ENCODE peak calls at places on chromosome 1, in four cellular contexts. I, F, U and L are unnamed samples.

GRCh38 chr1:54517536-54517935 is 30.5 kb upstream of the ACOT11 start:
- DNase-seq in I (no peak), U (no peak), F (no peak), L (no peak)

GRCh38 chr1:17170571-17170970 is 34.4 kb upstream of the PADI1 start:
- DNase-seq in U (peak), F (peak), I (no peak), L (no peak)

GRCh38 chr1:23996700-23997229 is 16.6 kb upstream of the SRSF10 start:
- DNase-seq in U (no peak), I (no peak), F (no peak), L (no peak)

GRCh38 chr1:55311057-55311631 is 96.0 kb upstream of the USP24 start:
- DNase-seq in F (peak), I (no peak), U (peak), L (no peak)

GRCh38 chr1:91916046-91916445 is 30.1 kb upstream of the TGFBR3 start:
- DNase-seq in F (no peak), I (no peak), U (no peak), L (no peak)

GRCh38 chr1:17922833-17923232 is 167.7 kb downstream of the ACTL8 start:
- DNase-seq in I (no peak), F (peak), U (peak), L (peak)

GRCh38 chr1:171467626-171468025 is 17.7 kb upstream of the PRRC2C start:
- DNase-seq in U (no peak), F (no peak), I (no peak), L (no peak)

GRCh38 chr1:36114371-36114770 is 10.7 kb downstream of the COL8A2 start:
- DNase-seq in U (no peak), F (no peak), I (no peak), L (no peak)

GRCh38 chr1:90924982-90925381 is 96.9 kb downstream of the ZNF644 start:
- DNase-seq in I (peak), F (peak), U (no peak), L (no peak)

GRCh38 chr1:51372561-51372960 is 42.2 kb upstream of the TTC39A start:
- DNase-seq in U (no peak), F (no peak), I (no peak), L (no peak)

GRCh38 chr1:119549719-119550141 is 42.7 kb downstream of the HSD3B1 start:
- DNase-seq in I (peak), F (peak), U (peak), L (peak)

GRCh38 chr1:82994866-82995370 is 1004.0 kb downstream of the TTLL7 start:
- DNase-seq in U (peak), I (no peak), F (no peak), L (no peak)

GRCh38 chr1:197967066-197967465 is 49.9 kb downstream of the LHX9 start:
- DNase-seq in U (no peak), I (no peak), F (no peak), L (no peak)

GRCh38 chr1:160032165-160032827 is 506 bp upstream of the PIGM start:
- DNase-seq in F (no peak), I (no peak), U (no peak), L (no peak)

GRCh38 chr1:67655581-67655980 is 29.4 kb upstream of the GADD45A start:
- DNase-seq in I (no peak), U (no peak), F (no peak), L (no peak)

GRCh38 chr1:213615226-213615881 is 372.4 kb upstream of the PROX1 start:
- DNase-seq in F (no peak), I (no peak), U (no peak), L (no peak)

GRCh38 chr1:66450043-66450514 is 83.9 kb upstream of the SGIP1 start:
- DNase-seq in F (no peak), U (peak), I (no peak), L (no peak)

GRCh38 chr1:9823943-9824701 is at the start of gene CLSTN1:
- DNase-seq in F (peak), I (peak), U (peak), L (peak)

GRCh38 chr1:9822897-9823692 is 670 bp downstream of the CLSTN1 start:
- DNase-seq in U (peak), F (peak), I (no peak), L (no peak)

GRCh38 chr1:9822490-9822889 is 1.3 kb downstream of the CLSTN1 start:
- DNase-seq in U (peak), F (peak), I (no peak), L (no peak)

GRCh38 chr1:9823693-9823942 is 147 bp downstream of the CLSTN1 start:
- DNase-seq in I (no peak), F (no peak), U (no peak), L (no peak)

DNA sequence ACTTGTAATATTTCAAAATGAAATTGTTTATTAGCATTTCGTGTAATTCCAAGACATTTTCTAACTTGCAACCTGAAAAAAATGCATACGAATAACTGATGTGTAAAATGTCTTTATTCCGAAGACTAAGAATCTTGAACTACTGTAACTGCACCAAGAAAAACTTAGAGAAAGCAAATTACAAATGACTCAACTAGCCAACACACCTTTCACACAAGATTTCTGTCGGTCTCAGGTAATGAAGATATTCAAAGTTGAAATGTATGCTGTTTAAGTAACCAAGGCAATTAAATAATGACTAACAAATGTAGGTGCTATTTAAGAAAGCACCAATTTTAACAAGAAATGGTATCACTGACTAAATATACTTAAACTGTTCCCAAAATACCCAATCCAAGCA is 2.1 kb downstream of the CLSTN1 start:
- DNase-seq in F (no peak), U (no peak), I (no peak), L (no peak)
- H3K4me3 ChIP-seq in F (no peak), U (no peak), I (no peak), L (no peak)

DNA sequence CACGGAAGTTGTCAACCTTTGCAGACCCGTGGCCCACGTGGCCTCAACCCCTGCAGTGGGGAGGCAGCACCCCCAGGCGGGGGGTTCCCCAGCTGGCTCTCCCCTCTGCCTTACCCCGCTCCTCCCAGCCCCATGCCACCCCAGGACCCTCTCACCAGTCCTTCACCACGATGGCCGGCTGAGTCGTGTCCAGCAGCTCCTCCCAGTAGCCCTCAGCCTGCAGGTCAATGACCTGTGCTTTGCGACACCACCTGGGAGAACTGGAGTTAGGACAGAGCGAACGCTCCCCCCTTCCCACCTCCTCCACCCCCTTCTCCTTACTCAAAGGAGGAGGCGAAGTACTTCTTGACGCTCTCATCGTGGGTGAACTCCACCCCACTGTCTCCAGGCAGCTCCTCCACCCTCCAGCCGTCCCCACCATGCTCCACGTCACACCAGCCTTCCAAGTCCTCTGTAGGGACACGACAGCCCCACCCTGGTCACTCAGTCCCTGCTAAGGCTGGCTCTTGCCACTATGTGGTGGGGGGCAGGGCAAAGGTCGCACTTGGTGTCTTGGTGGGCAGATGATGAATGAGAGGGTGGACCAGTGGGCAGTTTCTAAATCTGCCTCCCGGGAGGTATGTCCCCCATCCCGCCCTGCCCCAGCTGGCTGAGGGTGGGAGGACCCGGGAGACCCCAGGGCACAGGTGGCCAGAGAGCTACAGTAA is 4.5 kb downstream of the FBXO2 start:
- DNase-seq in F (no peak), U (no peak), I (no peak), L (no peak)
- H3K4me3 ChIP-seq in F (no peak), U (no peak), I (no peak), L (peak)

GRCh38 chr1:97353094-97353493 is 567.7 kb downstream of the DPYD start:
- DNase-seq in F (no peak), I (no peak), U (no peak), L (no peak)
- H3K4me3 ChIP-seq in F (no peak), I (no peak), U (no peak), L (no peak)

GRCh38 chr1:150847499-150848060 is 28.8 kb downstream of the ARNT start:
- DNase-seq in I (no peak), U (peak), F (no peak), L (no peak)

GRCh38 chr1:150843489-150843888 is 32.9 kb downstream of the ARNT start:
- DNase-seq in U (no peak), F (no peak), I (no peak), L (no peak)

GRCh38 chr1:150842964-150843363 is 33.4 kb downstream of the ARNT start:
- DNase-seq in F (no peak), I (no peak), U (no peak), L (no peak)

GRCh38 chr1:150841626-150842025 is 33.6 kb upstream of the CTSK start:
- DNase-seq in I (no peak), U (no peak), F (no peak), L (peak)

DNA sequence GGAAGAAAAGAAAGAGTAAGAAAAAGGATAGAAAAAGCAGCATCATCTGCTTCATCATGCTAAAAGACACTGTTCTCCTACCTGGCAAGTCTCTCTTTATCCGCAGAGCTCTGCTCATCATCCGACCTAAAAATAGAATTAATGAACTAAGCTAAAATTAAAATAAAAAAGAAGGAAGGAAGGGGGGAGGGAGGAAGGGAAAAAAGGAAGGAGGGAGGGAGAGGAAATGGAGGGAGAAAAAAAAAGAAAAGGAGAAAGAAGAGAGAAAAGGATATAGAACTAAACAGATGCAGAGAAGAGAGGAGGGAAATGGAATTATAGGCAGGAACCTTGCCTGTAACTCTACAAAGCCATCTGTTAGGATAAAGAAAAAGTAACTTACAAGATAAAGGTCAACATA is 34.1 kb downstream of the ARNT start:
- DNase-seq in I (no peak), U (no peak), F (no peak), L (no peak)
- H3K4me3 ChIP-seq in I (no peak), U (no peak), F (no peak), L (no peak)

GRCh38 chr1:227311389-227312001 is 6.8 kb downstream of the CDC42BPA start:
- DNase-seq in I (no peak), U (no peak), F (no peak), L (no peak)

GRCh38 chr1:227312364-227313025 is 5.8 kb downstream of the CDC42BPA start:
- DNase-seq in F (no peak), U (no peak), I (no peak), L (no peak)

GRCh38 chr1:227316456-227316855 is 1.8 kb downstream of the CDC42BPA start:
- DNase-seq in F (no peak), U (no peak), I (no peak), L (no peak)

GRCh38 chr1:227315500-227316346 is 2.6 kb downstream of the CDC42BPA start:
- DNase-seq in U (peak), F (peak), I (no peak), L (no peak)

DNA sequence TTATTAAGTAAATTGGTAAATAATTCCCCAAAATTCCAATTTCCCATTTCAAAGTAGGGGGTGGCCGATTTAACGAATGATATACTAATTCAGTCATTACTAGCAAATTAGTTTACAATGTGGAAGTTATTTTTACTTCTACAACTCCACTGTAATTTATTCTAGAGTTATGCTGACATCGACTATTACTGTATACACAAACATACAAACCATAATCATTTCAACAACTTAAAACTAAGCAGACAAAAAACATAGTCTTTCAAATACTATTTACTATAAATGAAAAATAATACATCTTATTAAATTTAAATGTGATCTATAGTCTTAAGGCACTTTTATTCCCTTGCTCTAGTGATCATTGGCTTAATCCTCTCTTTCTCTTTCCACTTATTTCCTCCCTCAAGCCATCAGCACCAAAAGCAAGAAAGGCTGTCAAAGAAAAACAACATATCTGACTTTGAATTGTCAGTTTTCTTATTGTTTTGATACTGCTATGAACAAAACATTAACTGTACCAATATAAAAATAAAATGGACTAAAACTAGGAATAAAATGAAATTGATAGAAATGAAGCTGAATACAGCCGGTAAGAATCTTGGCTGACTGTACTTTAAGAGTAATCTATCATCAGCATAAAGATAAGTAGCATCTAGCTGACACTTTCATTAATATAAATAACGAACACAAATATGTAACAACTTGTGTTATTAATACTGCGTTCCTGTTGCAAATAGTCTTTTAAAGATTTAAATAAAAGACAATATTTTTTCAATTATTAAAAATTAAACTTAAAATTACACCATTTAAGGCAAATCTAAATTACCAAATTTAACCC is 4.1 kb downstream of the CDC42BPA start:
- DNase-seq in F (no peak), I (no peak), U (no peak), L (no peak)
- H3K4me3 ChIP-seq in F (peak), I (no peak), U (peak), L (no peak)

GRCh38 chr1:232620356-232620841 is 9.5 kb downstream of the SIPA1L2 start:
- DNase-seq in F (peak), I (no peak), U (peak), L (no peak)
- H3K4me3 ChIP-seq in F (no peak), I (no peak), U (no peak), L (no peak)

GRCh38 chr1:157181790-157182189 is 43.6 kb upstream of the ETV3 start:
- DNase-seq in I (no peak), F (no peak), U (no peak), L (no peak)
- H3K4me3 ChIP-seq in I (no peak), F (no peak), U (no peak), L (no peak)

GRCh38 chr1:110341872-110342331 is 2.7 kb downstream of the RBM15 start:
- DNase-seq in F (no peak), U (no peak), I (no peak), L (no peak)
- H3K4me3 ChIP-seq in F (peak), U (peak), I (no peak), L (no peak)

GRCh38 chr1:38394303-38394702 is 347.7 kb upstream of the POU3F1 start:
- DNase-seq in U (no peak), I (no peak), F (no peak), L (no peak)
- H3K4me3 ChIP-seq in U (no peak), I (no peak), F (no peak), L (no peak)

GRCh38 chr1:107140703-107141490 is at the start of gene NTNG1:
- DNase-seq in F (no peak), U (no peak), I (no peak), L (no peak)

GRCh38 chr1:107138767-107139445 is 1.9 kb upstream of the NTNG1 start:
- DNase-seq in I (no peak), U (peak), F (peak), L (no peak)

GRCh38 chr1:107138166-107138565 is 2.7 kb upstream of the NTNG1 start:
- DNase-seq in I (no peak), U (no peak), F (no peak), L (no peak)

GRCh38 chr1:107141491-107142369 is 891 bp downstream of the NTNG1 start:
- DNase-seq in I (no peak), F (peak), U (peak), L (peak)

DNA sequence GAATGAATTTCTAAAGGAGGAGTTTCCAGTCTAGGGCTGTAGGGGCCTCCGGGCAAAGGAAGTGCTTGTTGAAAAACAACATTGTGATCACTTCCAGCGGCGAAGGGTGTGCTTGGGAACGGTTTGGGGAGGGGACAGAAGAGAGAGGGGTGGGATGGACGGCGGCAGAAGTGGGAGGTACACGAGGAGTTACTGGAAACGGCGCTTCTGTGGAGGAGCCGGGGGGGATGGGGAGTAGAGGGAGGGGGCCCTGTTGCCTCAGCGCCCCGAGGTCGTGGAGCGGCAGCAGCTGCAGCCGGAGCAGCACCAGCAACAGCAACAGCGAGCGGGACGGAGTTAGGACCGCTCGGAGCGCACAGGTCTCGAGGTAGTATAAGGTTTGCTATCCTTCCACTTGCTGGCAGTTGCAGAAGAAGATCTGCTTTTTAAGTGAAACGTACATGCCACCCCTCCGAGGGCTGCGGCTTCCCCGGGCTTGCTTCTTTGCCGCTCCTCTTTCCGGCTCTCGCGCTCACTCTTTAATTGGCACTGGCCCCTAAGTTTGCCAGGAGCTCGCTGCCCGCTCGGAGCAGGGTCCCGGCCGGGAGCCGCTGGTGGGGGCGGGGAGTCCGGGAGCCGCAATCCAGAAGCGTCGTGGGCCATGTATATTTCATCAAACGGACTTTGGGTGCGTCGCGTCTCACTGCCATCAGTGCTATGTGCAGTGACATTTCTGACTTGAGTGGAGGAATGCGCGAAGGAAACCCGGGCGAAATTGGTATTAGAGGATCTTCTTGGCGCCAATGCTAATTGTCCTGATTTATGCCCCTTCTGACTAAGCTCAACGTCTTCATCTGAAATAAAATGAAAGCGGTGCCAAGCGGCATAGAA is 771 bp upstream of the NTNG1 start:
- DNase-seq in I (no peak), U (peak), F (peak), L (peak)
- H3K4me3 ChIP-seq in I (peak), U (peak), F (peak), L (peak)